ENCODE peak calls at places on chromosomes 5 and 9, in four cellular contexts. One of them, this sample, is unnamed. For H3K36me3, the result is how much of the 10 kb centered on the place peaks cover.

GRCh38 chr9:127976498-127976897 is 4.3 kb downstream of the EEIG1 start:
- DNase-seq in right lobe of liver: no peak
- DNase-seq in SK-N-SH: no peak
- DNase-seq in left ventricle myocardium inferior: no peak
- DNase-seq in this sample: no peak

GRCh38 chr5:139076117-139076516 is 122.1 kb downstream of the SIL1 start:
- DNase-seq in SK-N-SH: no peak
- DNase-seq in left ventricle myocardium inferior: no peak
- DNase-seq in right lobe of liver: no peak
- DNase-seq in this sample: no peak

GRCh38 chr5:145925353-145925752 is 11.0 kb upstream of the SH3RF2 start:
- DNase-seq in right lobe of liver: no peak
- DNase-seq in left ventricle myocardium inferior: no peak
- DNase-seq in SK-N-SH: no peak
- DNase-seq in this sample: peak

GRCh38 chr9:124758691-124759090 is 12.4 kb downstream of the NR6A1 start:
- DNase-seq in right lobe of liver: no peak
- DNase-seq in SK-N-SH: no peak
- DNase-seq in left ventricle myocardium inferior: no peak
- DNase-seq in this sample: no peak

GRCh38 chr5:82793808-82794419 is 283.3 kb downstream of the TMEM167A start:
- DNase-seq in SK-N-SH: peak
- DNase-seq in right lobe of liver: no peak
- DNase-seq in left ventricle myocardium inferior: no peak
- DNase-seq in this sample: no peak

GRCh38 chr5:148791334-148791667 is 35.1 kb upstream of the ADRB2 start:
- DNase-seq in left ventricle myocardium inferior: no peak
- DNase-seq in SK-N-SH: no peak
- DNase-seq in right lobe of liver: no peak
- DNase-seq in this sample: no peak

GRCh38 chr5:177601577-177602457 is 1.9 kb downstream of the B4GALT7 start:
- DNase-seq in SK-N-SH: no peak
- DNase-seq in right lobe of liver: no peak
- DNase-seq in left ventricle myocardium inferior: no peak
- DNase-seq in this sample: no peak

GRCh38 chr9:81848472-81848871 is 79.8 kb upstream of the SPATA31D4 start:
- DNase-seq in SK-N-SH: no peak
- DNase-seq in left ventricle myocardium inferior: no peak
- DNase-seq in right lobe of liver: no peak
- DNase-seq in this sample: no peak

GRCh38 chr5:75050415-75050814 is 1.9 kb downstream of the GCNT4 start:
- DNase-seq in right lobe of liver: no peak
- DNase-seq in SK-N-SH: peak
- DNase-seq in left ventricle myocardium inferior: no peak
- DNase-seq in this sample: peak

GRCh38 chr5:95841914-95842812 is 19.6 kb upstream of the GLRX start:
- DNase-seq in SK-N-SH: no peak
- DNase-seq in right lobe of liver: no peak
- DNase-seq in left ventricle myocardium inferior: no peak
- DNase-seq in this sample: no peak

GRCh38 chr9:107276966-107277710 is 5.9 kb upstream of the RAD23B start:
- DNase-seq in SK-N-SH: no peak
- DNase-seq in right lobe of liver: no peak
- DNase-seq in left ventricle myocardium inferior: no peak
- DNase-seq in this sample: no peak

GRCh38 chr5:34957857-34958690 is 28.7 kb downstream of the DNAJC21 start:
- DNase-seq in SK-N-SH: peak
- DNase-seq in right lobe of liver: no peak
- DNase-seq in left ventricle myocardium inferior: no peak
- DNase-seq in this sample: no peak

GRCh38 chr9:82423700-82424099 is 435.1 kb downstream of the SPATA31D1 start:
- DNase-seq in left ventricle myocardium inferior: no peak
- DNase-seq in SK-N-SH: no peak
- DNase-seq in right lobe of liver: no peak
- DNase-seq in this sample: no peak

GRCh38 chr9:27634879-27635278 is 61.6 kb upstream of the C9orf72 start:
- DNase-seq in right lobe of liver: no peak
- DNase-seq in left ventricle myocardium inferior: no peak
- DNase-seq in SK-N-SH: no peak
- DNase-seq in this sample: no peak

GRCh38 chr5:17743580-17744435 is 109.5 kb downstream of the TAF11L14 start:
- DNase-seq in right lobe of liver: no peak
- DNase-seq in SK-N-SH: no peak
- DNase-seq in left ventricle myocardium inferior: no peak
- DNase-seq in this sample: peak

GRCh38 chr5:40124367-40124766 is 555.3 kb upstream of the PTGER4 start:
- DNase-seq in left ventricle myocardium inferior: no peak
- DNase-seq in right lobe of liver: no peak
- DNase-seq in SK-N-SH: no peak
- DNase-seq in this sample: no peak

GRCh38 chr5:67197536-67197935 is 937 bp upstream of the CD180 start:
- DNase-seq in right lobe of liver: no peak
- DNase-seq in SK-N-SH: no peak
- DNase-seq in left ventricle myocardium inferior: no peak
- DNase-seq in this sample: no peak

GRCh38 chr9:128254362-128254761 is 21.4 kb downstream of the GOLGA2 start:
- DNase-seq in SK-N-SH: no peak
- DNase-seq in right lobe of liver: no peak
- DNase-seq in left ventricle myocardium inferior: no peak
- DNase-seq in this sample: no peak

GRCh38 chr5:59600153-59600552 is 293.4 kb downstream of the PDE4D start:
- DNase-seq in left ventricle myocardium inferior: no peak
- DNase-seq in right lobe of liver: no peak
- DNase-seq in SK-N-SH: no peak
- DNase-seq in this sample: no peak

DNA sequence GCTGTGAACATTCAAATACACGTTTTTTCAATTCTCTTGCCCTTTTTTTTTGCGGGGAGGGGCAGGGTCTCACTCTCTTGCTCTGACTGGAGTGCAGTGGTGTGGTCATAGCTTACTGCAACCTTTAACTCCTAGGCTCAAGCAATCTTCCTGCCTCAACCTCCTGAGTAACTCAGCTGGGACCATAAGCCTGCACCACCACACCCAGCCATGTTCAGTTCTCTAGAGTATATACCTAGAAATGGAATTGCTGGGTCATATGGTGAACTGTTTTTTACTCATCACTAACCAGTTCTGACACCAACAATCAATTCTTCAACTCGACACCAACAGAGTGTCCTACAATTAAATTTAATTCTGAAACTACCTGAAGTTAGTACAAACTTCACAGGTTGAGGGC is 85.5 kb upstream of the ZNF169 start:
- DNase-seq in left ventricle myocardium inferior: no peak
- DNase-seq in right lobe of liver: no peak
- DNase-seq in SK-N-SH: no peak
- DNase-seq in this sample: no peak
- H3K36me3 ChIP-seq in left ventricle myocardium inferior: under half
- H3K36me3 ChIP-seq in right lobe of liver: under half
- H3K36me3 ChIP-seq in SK-N-SH: under half
- H3K36me3 ChIP-seq in this sample: half or more

DNA sequence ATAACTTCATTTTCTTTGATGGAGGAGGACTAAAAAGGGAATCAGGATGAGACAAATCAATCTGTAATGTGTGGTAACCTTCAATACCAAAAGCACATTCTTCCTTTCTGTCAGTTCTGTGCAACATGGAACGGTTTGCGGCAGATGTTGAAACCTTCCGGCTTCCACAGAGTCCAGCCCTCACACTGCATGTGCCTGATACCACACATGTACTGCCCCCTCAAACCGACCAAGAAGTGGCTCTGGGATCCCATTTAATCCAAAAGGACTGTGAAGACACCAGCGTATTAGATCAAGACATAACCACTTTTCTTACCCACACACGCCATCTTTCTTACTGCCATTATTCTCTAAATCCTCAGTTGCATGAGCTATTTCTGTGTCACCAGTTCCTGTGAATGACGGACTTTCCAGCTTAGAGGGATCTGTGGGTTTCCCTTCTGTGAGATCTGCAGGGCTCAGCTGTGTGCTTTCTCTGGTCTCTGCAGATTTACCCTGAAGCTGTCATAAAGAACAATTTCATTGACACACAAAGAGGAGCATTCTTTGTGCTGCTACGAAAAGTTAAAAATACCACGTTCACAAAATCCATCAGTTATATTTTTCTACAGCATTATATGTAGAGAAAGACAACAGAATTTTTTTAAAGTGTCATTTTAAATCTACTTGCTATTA is 25.8 kb downstream of the NSUN2 start:
- DNase-seq in left ventricle myocardium inferior: no peak
- DNase-seq in SK-N-SH: no peak
- DNase-seq in right lobe of liver: no peak
- DNase-seq in this sample: no peak
- H3K36me3 ChIP-seq in left ventricle myocardium inferior: half or more
- H3K36me3 ChIP-seq in SK-N-SH: half or more
- H3K36me3 ChIP-seq in right lobe of liver: under half
- H3K36me3 ChIP-seq in this sample: half or more

GRCh38 chr5:72040513-72040912 is 66.8 kb upstream of the MAP1B start:
- DNase-seq in SK-N-SH: no peak
- DNase-seq in right lobe of liver: no peak
- DNase-seq in left ventricle myocardium inferior: no peak
- DNase-seq in this sample: no peak
- H3K36me3 ChIP-seq in SK-N-SH: under half
- H3K36me3 ChIP-seq in right lobe of liver: under half
- H3K36me3 ChIP-seq in left ventricle myocardium inferior: under half
- H3K36me3 ChIP-seq in this sample: under half

GRCh38 chr9:132348676-132349075 is 6.1 kb downstream of the SETX start:
- DNase-seq in SK-N-SH: no peak
- DNase-seq in left ventricle myocardium inferior: no peak
- DNase-seq in right lobe of liver: no peak
- DNase-seq in this sample: no peak
- H3K36me3 ChIP-seq in SK-N-SH: half or more
- H3K36me3 ChIP-seq in left ventricle myocardium inferior: half or more
- H3K36me3 ChIP-seq in right lobe of liver: half or more
- H3K36me3 ChIP-seq in this sample: half or more

GRCh38 chr5:16666140-16666860 is 49.5 kb upstream of the RETREG1 start:
- DNase-seq in left ventricle myocardium inferior: no peak
- DNase-seq in SK-N-SH: no peak
- DNase-seq in right lobe of liver: no peak
- DNase-seq in this sample: no peak
- H3K36me3 ChIP-seq in left ventricle myocardium inferior: under half
- H3K36me3 ChIP-seq in SK-N-SH: under half
- H3K36me3 ChIP-seq in right lobe of liver: under half
- H3K36me3 ChIP-seq in this sample: half or more

GRCh38 chr5:57259704-57260103 is 85.8 kb downstream of the GPBP1 start:
- DNase-seq in left ventricle myocardium inferior: no peak
- DNase-seq in right lobe of liver: no peak
- DNase-seq in SK-N-SH: no peak
- DNase-seq in this sample: no peak
- H3K36me3 ChIP-seq in left ventricle myocardium inferior: half or more
- H3K36me3 ChIP-seq in right lobe of liver: under half
- H3K36me3 ChIP-seq in SK-N-SH: half or more
- H3K36me3 ChIP-seq in this sample: half or more

GRCh38 chr9:109088221-109088620 is 31.5 kb downstream of the TMEM245 start:
- DNase-seq in right lobe of liver: no peak
- DNase-seq in left ventricle myocardium inferior: no peak
- DNase-seq in SK-N-SH: no peak
- DNase-seq in this sample: no peak

GRCh38 chr9:109086221-109086620 is 33.5 kb downstream of the TMEM245 start:
- DNase-seq in right lobe of liver: no peak
- DNase-seq in left ventricle myocardium inferior: no peak
- DNase-seq in SK-N-SH: no peak
- DNase-seq in this sample: no peak

GRCh38 chr9:109083813-109084405 is 35.8 kb downstream of the TMEM245 start:
- DNase-seq in left ventricle myocardium inferior: no peak
- DNase-seq in right lobe of liver: no peak
- DNase-seq in SK-N-SH: no peak
- DNase-seq in this sample: no peak

GRCh38 chr9:109085510-109085909 is 34.2 kb downstream of the TMEM245 start:
- DNase-seq in SK-N-SH: no peak
- DNase-seq in right lobe of liver: no peak
- DNase-seq in left ventricle myocardium inferior: no peak
- DNase-seq in this sample: no peak

GRCh38 chr9:109087795-109088194 is 32.0 kb downstream of the TMEM245 start:
- DNase-seq in SK-N-SH: no peak
- DNase-seq in left ventricle myocardium inferior: no peak
- DNase-seq in right lobe of liver: no peak
- DNase-seq in this sample: no peak
- H3K36me3 ChIP-seq in SK-N-SH: under half
- H3K36me3 ChIP-seq in left ventricle myocardium inferior: half or more
- H3K36me3 ChIP-seq in right lobe of liver: under half
- H3K36me3 ChIP-seq in this sample: under half

GRCh38 chr5:172054611-172055153 is 48.2 kb upstream of the FBXW11 start:
- DNase-seq in right lobe of liver: no peak
- DNase-seq in left ventricle myocardium inferior: no peak
- DNase-seq in SK-N-SH: no peak
- DNase-seq in this sample: no peak
- H3K36me3 ChIP-seq in right lobe of liver: under half
- H3K36me3 ChIP-seq in left ventricle myocardium inferior: half or more
- H3K36me3 ChIP-seq in SK-N-SH: under half
- H3K36me3 ChIP-seq in this sample: under half

This sample was measured in MG63.